ENCODE peak calls at places on chromosomes 16 and 17, in eight cellular contexts. One of them, this sample, is unnamed.
A peak's percentile ranks its signal among the peaks of the same experiment; 100 is the strongest.

GRCh38 chr16:63005356-63005755 is 969.1 kb upstream of the CDH8 start:
- DNase-seq in tibial artery: no peak
- DNase-seq in neuronal stem cell: no peak
- DNase-seq in substantia nigra: no peak
- DNase-seq in thoracic aorta: no peak
- DNase-seq in mucosa of descending colon: no peak
- DNase-seq in sigmoid colon: no peak
- DNase-seq in testis: no peak
- DNase-seq in this sample: no peak

GRCh38 chr16:13645525-13645924 is 274.4 kb upstream of the ERCC4 start:
- DNase-seq in mucosa of descending colon: no peak
- DNase-seq in tibial artery: no peak
- DNase-seq in substantia nigra: no peak
- DNase-seq in testis: no peak
- DNase-seq in neuronal stem cell: no peak
- DNase-seq in thoracic aorta: no peak
- DNase-seq in sigmoid colon: no peak
- DNase-seq in this sample: no peak

GRCh38 chr16:57753448-57754353 is 18.1 kb downstream of the KATNB1 start:
- DNase-seq in sigmoid colon: no peak
- DNase-seq in mucosa of descending colon: no peak
- DNase-seq in substantia nigra: no peak
- DNase-seq in neuronal stem cell: no peak
- DNase-seq in testis: no peak
- DNase-seq in tibial artery: no peak
- DNase-seq in thoracic aorta: no peak
- DNase-seq in this sample: no peak

GRCh38 chr16:82634955-82635610 is 8.3 kb downstream of the CDH13 start:
- DNase-seq in mucosa of descending colon: no peak
- DNase-seq in neuronal stem cell: no peak
- DNase-seq in tibial artery: no peak
- DNase-seq in substantia nigra: no peak
- DNase-seq in sigmoid colon: peak; percentile 32
- DNase-seq in testis: no peak
- DNase-seq in thoracic aorta: no peak
- DNase-seq in this sample: no peak

GRCh38 chr17:30219315-30219714 is 16.2 kb downstream of the SLC6A4 start:
- DNase-seq in thoracic aorta: no peak
- DNase-seq in sigmoid colon: no peak
- DNase-seq in neuronal stem cell: no peak
- DNase-seq in tibial artery: no peak
- DNase-seq in testis: no peak
- DNase-seq in substantia nigra: no peak
- DNase-seq in mucosa of descending colon: no peak
- DNase-seq in this sample: no peak

GRCh38 chr16:30728904-30729672 is 19.1 kb upstream of the PHKG2 start:
- DNase-seq in substantia nigra: peak; percentile 13
- DNase-seq in testis: no peak
- DNase-seq in thoracic aorta: no peak
- DNase-seq in tibial artery: no peak
- DNase-seq in neuronal stem cell: no peak
- DNase-seq in sigmoid colon: peak; percentile 67
- DNase-seq in mucosa of descending colon: peak; percentile 81
- DNase-seq in this sample: no peak

GRCh38 chr16:4319454-4319853 is 3.6 kb downstream of the GLIS2 start:
- DNase-seq in tibial artery: peak; percentile 63
- DNase-seq in mucosa of descending colon: peak; percentile 61
- DNase-seq in testis: peak; percentile 55
- DNase-seq in substantia nigra: no peak
- DNase-seq in thoracic aorta: no peak
- DNase-seq in sigmoid colon: peak; percentile 76
- DNase-seq in neuronal stem cell: no peak
- DNase-seq in this sample: no peak

GRCh38 chr16:88084881-88085280 is 133.6 kb downstream of the BANP start:
- DNase-seq in mucosa of descending colon: no peak
- DNase-seq in thoracic aorta: no peak
- DNase-seq in neuronal stem cell: no peak
- DNase-seq in substantia nigra: no peak
- DNase-seq in sigmoid colon: no peak
- DNase-seq in tibial artery: peak; percentile 56
- DNase-seq in testis: no peak
- DNase-seq in this sample: no peak

GRCh38 chr16:66408181-66409048 is 18.7 kb upstream of the BEAN1 start:
- DNase-seq in neuronal stem cell: no peak
- DNase-seq in substantia nigra: no peak
- DNase-seq in mucosa of descending colon: peak; percentile 35
- DNase-seq in sigmoid colon: no peak
- DNase-seq in tibial artery: no peak
- DNase-seq in thoracic aorta: no peak
- DNase-seq in testis: peak; percentile 26
- DNase-seq in this sample: peak; percentile 45

GRCh38 chr16:23837553-23838308 is 1.9 kb downstream of the PRKCB start:
- DNase-seq in sigmoid colon: no peak
- DNase-seq in neuronal stem cell: no peak
- DNase-seq in substantia nigra: no peak
- DNase-seq in tibial artery: no peak
- DNase-seq in testis: no peak
- DNase-seq in thoracic aorta: no peak
- DNase-seq in mucosa of descending colon: no peak
- DNase-seq in this sample: no peak

GRCh38 chr17:34998205-34998604 is 17.9 kb downstream of the LIG3 start:
- DNase-seq in substantia nigra: peak; percentile 74
- DNase-seq in mucosa of descending colon: peak; percentile 78
- DNase-seq in neuronal stem cell: peak; percentile 26
- DNase-seq in sigmoid colon: peak; percentile 89
- DNase-seq in testis: peak; percentile 63
- DNase-seq in tibial artery: peak; percentile 43
- DNase-seq in thoracic aorta: peak; percentile 17
- DNase-seq in this sample: peak; percentile 38

GRCh38 chr16:50335198-50335958 is 33.4 kb downstream of the BRD7 start:
- DNase-seq in sigmoid colon: no peak
- DNase-seq in substantia nigra: no peak
- DNase-seq in mucosa of descending colon: no peak
- DNase-seq in tibial artery: no peak
- DNase-seq in thoracic aorta: no peak
- DNase-seq in neuronal stem cell: no peak
- DNase-seq in testis: no peak
- DNase-seq in this sample: no peak

GRCh38 chr16:53756329-53756996 is 52.5 kb downstream of the FTO start:
- DNase-seq in neuronal stem cell: peak; percentile 72
- DNase-seq in mucosa of descending colon: no peak
- DNase-seq in sigmoid colon: no peak
- DNase-seq in substantia nigra: no peak
- DNase-seq in tibial artery: no peak
- DNase-seq in thoracic aorta: no peak
- DNase-seq in testis: no peak
- DNase-seq in this sample: no peak

GRCh38 chr16:22353188-22353919 is 21.1 kb downstream of the CDR2 start:
- DNase-seq in sigmoid colon: no peak
- DNase-seq in testis: no peak
- DNase-seq in tibial artery: no peak
- DNase-seq in neuronal stem cell: no peak
- DNase-seq in substantia nigra: no peak
- DNase-seq in thoracic aorta: no peak
- DNase-seq in mucosa of descending colon: peak; percentile 44
- DNase-seq in this sample: no peak

GRCh38 chr17:2405247-2405926 is 4.5 kb upstream of the MNT start:
- DNase-seq in tibial artery: no peak
- DNase-seq in mucosa of descending colon: no peak
- DNase-seq in sigmoid colon: peak; percentile 76
- DNase-seq in testis: peak; percentile 36
- DNase-seq in neuronal stem cell: no peak
- DNase-seq in thoracic aorta: no peak
- DNase-seq in substantia nigra: no peak
- DNase-seq in this sample: no peak

GRCh38 chr17:39461911-39462641 is 790 bp downstream of the CDK12 start:
- DNase-seq in testis: peak; percentile 75
- DNase-seq in tibial artery: peak; percentile 31
- DNase-seq in neuronal stem cell: no peak
- DNase-seq in sigmoid colon: no peak
- DNase-seq in thoracic aorta: no peak
- DNase-seq in mucosa of descending colon: no peak
- DNase-seq in substantia nigra: no peak
- DNase-seq in this sample: peak; percentile 67

GRCh38 chr16:50266337-50267091 is at the start of gene ADCY7:
- DNase-seq in tibial artery: peak; percentile 72
- DNase-seq in thoracic aorta: no peak
- DNase-seq in substantia nigra: peak; percentile 31
- DNase-seq in mucosa of descending colon: peak; percentile 80
- DNase-seq in sigmoid colon: peak; percentile 80
- DNase-seq in neuronal stem cell: no peak
- DNase-seq in testis: peak; percentile 38
- DNase-seq in this sample: no peak

GRCh38 chr17:61593404-61593803 is 2.4 kb upstream of the NACA2 start:
- DNase-seq in substantia nigra: no peak
- DNase-seq in tibial artery: no peak
- DNase-seq in sigmoid colon: no peak
- DNase-seq in thoracic aorta: no peak
- DNase-seq in neuronal stem cell: no peak
- DNase-seq in mucosa of descending colon: no peak
- DNase-seq in testis: no peak
- DNase-seq in this sample: no peak

GRCh38 chr16:86480444-86480843 is 29.9 kb upstream of the FOXF1 start:
- DNase-seq in tibial artery: no peak
- DNase-seq in sigmoid colon: no peak
- DNase-seq in testis: no peak
- DNase-seq in substantia nigra: peak; percentile 43
- DNase-seq in mucosa of descending colon: no peak
- DNase-seq in neuronal stem cell: no peak
- DNase-seq in thoracic aorta: no peak
- DNase-seq in this sample: no peak

GRCh38 chr17:6245301-6245810 is 175.2 kb downstream of the WSCD1 start:
- DNase-seq in testis: no peak
- DNase-seq in substantia nigra: no peak
- DNase-seq in neuronal stem cell: no peak
- DNase-seq in thoracic aorta: no peak
- DNase-seq in sigmoid colon: no peak
- DNase-seq in mucosa of descending colon: no peak
- DNase-seq in tibial artery: no peak
- DNase-seq in this sample: no peak

GRCh38 chr16:75265911-75266701 is 14.7 kb upstream of the BCAR1 start:
- DNase-seq in tibial artery: peak; percentile 48
- DNase-seq in neuronal stem cell: peak; percentile 92
- DNase-seq in substantia nigra: peak; percentile 87
- DNase-seq in testis: peak; percentile 81
- DNase-seq in sigmoid colon: peak; percentile 90
- DNase-seq in thoracic aorta: no peak
- DNase-seq in mucosa of descending colon: peak; percentile 72
- DNase-seq in this sample: peak; percentile 62

GRCh38 chr16:86495756-86496261 is 14.5 kb upstream of the FOXF1 start:
- DNase-seq in neuronal stem cell: no peak
- DNase-seq in testis: no peak
- DNase-seq in sigmoid colon: peak; percentile 69
- DNase-seq in substantia nigra: no peak
- DNase-seq in tibial artery: no peak
- DNase-seq in mucosa of descending colon: no peak
- DNase-seq in thoracic aorta: no peak
- DNase-seq in this sample: no peak

GRCh38 chr17:44097110-44097810 is 26.2 kb downstream of the HDAC5 start:
- DNase-seq in substantia nigra: peak; percentile 77
- DNase-seq in testis: no peak
- DNase-seq in neuronal stem cell: no peak
- DNase-seq in tibial artery: no peak
- DNase-seq in sigmoid colon: no peak
- DNase-seq in mucosa of descending colon: no peak
- DNase-seq in thoracic aorta: no peak
- DNase-seq in this sample: no peak

GRCh38 chr16:25235991-25236390 is 19.2 kb downstream of the AQP8 start:
- DNase-seq in substantia nigra: no peak
- DNase-seq in neuronal stem cell: no peak
- DNase-seq in thoracic aorta: no peak
- DNase-seq in tibial artery: no peak
- DNase-seq in sigmoid colon: no peak
- DNase-seq in mucosa of descending colon: no peak
- DNase-seq in testis: no peak
- DNase-seq in this sample: no peak

GRCh38 chr16:27813591-27813990 is 249.9 kb downstream of the GSG1L start:
- DNase-seq in testis: no peak
- DNase-seq in thoracic aorta: no peak
- DNase-seq in mucosa of descending colon: no peak
- DNase-seq in tibial artery: peak; percentile 3
- DNase-seq in substantia nigra: no peak
- DNase-seq in sigmoid colon: peak; percentile 42
- DNase-seq in neuronal stem cell: no peak
- DNase-seq in this sample: no peak

GRCh38 chr16:89700649-89701424 is 668 bp downstream of the SPATA2L start:
- DNase-seq in thoracic aorta: no peak
- DNase-seq in tibial artery: no peak
- DNase-seq in mucosa of descending colon: peak; percentile 73
- DNase-seq in neuronal stem cell: no peak
- DNase-seq in substantia nigra: peak; percentile 51
- DNase-seq in sigmoid colon: no peak
- DNase-seq in testis: peak; percentile 59
- DNase-seq in this sample: no peak

GRCh38 chr17:39132192-39132600 is 19.2 kb downstream of the PLXDC1 start:
- DNase-seq in tibial artery: no peak
- DNase-seq in mucosa of descending colon: no peak
- DNase-seq in neuronal stem cell: no peak
- DNase-seq in testis: no peak
- DNase-seq in substantia nigra: no peak
- DNase-seq in sigmoid colon: peak; percentile 78
- DNase-seq in thoracic aorta: no peak
- DNase-seq in this sample: no peak

GRCh38 chr17:17603895-17604225 is 12.4 kb upstream of the PEMT start:
- DNase-seq in neuronal stem cell: no peak
- DNase-seq in substantia nigra: no peak
- DNase-seq in thoracic aorta: no peak
- DNase-seq in testis: no peak
- DNase-seq in sigmoid colon: no peak
- DNase-seq in mucosa of descending colon: no peak
- DNase-seq in tibial artery: no peak
- DNase-seq in this sample: no peak

GRCh38 chr16:84883301-84883700 is 63.5 kb downstream of the CRISPLD2 start:
- DNase-seq in sigmoid colon: no peak
- DNase-seq in substantia nigra: no peak
- DNase-seq in mucosa of descending colon: no peak
- DNase-seq in tibial artery: no peak
- DNase-seq in neuronal stem cell: no peak
- DNase-seq in thoracic aorta: no peak
- DNase-seq in testis: peak; percentile 49
- DNase-seq in this sample: no peak

GRCh38 chr16:79599256-79599836 is 1.2 kb downstream of the MAF start:
- DNase-seq in mucosa of descending colon: no peak
- DNase-seq in thoracic aorta: no peak
- DNase-seq in substantia nigra: peak; percentile 65
- DNase-seq in tibial artery: no peak
- DNase-seq in sigmoid colon: peak; percentile 66
- DNase-seq in testis: no peak
- DNase-seq in neuronal stem cell: no peak
- DNase-seq in this sample: no peak

GRCh38 chr16:89020068-89020924 is 43.3 kb upstream of the CBFA2T3 start:
- DNase-seq in tibial artery: no peak
- DNase-seq in testis: no peak
- DNase-seq in mucosa of descending colon: no peak
- DNase-seq in substantia nigra: no peak
- DNase-seq in neuronal stem cell: no peak
- DNase-seq in thoracic aorta: no peak
- DNase-seq in sigmoid colon: peak; percentile 60
- DNase-seq in this sample: no peak

GRCh38 chr17:59287452-59287851 is 44.0 kb upstream of the YPEL2 start:
- DNase-seq in mucosa of descending colon: no peak
- DNase-seq in neuronal stem cell: no peak
- DNase-seq in testis: no peak
- DNase-seq in sigmoid colon: no peak
- DNase-seq in thoracic aorta: no peak
- DNase-seq in substantia nigra: no peak
- DNase-seq in tibial artery: no peak
- DNase-seq in this sample: peak; percentile 46

GRCh38 chr16:8173111-8173644 is 417.1 kb downstream of the TMEM114 start:
- DNase-seq in neuronal stem cell: peak; percentile 85
- DNase-seq in tibial artery: peak; percentile 30
- DNase-seq in mucosa of descending colon: peak; percentile 73
- DNase-seq in thoracic aorta: no peak
- DNase-seq in testis: peak; percentile 83
- DNase-seq in substantia nigra: peak; percentile 71
- DNase-seq in sigmoid colon: no peak
- DNase-seq in this sample: peak; percentile 17

GRCh38 chr17:17691468-17692263 is 10.4 kb downstream of the RAI1 start:
- DNase-seq in testis: no peak
- DNase-seq in substantia nigra: no peak
- DNase-seq in tibial artery: no peak
- DNase-seq in thoracic aorta: no peak
- DNase-seq in mucosa of descending colon: no peak
- DNase-seq in neuronal stem cell: no peak
- DNase-seq in sigmoid colon: no peak
- DNase-seq in this sample: no peak

This sample was measured in SW 1271.